ENCODE peak calls at places on chromosomes 7 and 10, in seven cellular contexts. P is NCI-H2081 treated with DMSO at 0.1 percent for 48 hours; H is CD4-positive, CD25-positive, alpha-beta regulatory T cell; E is bronchial epithelial cell; G is trophoblast cell; U is central memory CD4-positive, alpha-beta T cell; M is upper lobe of right lung. F is an unnamed sample.

GRCh38 chr7:27180431-27181175 is 4.4 kb downstream of the HOXA11 start:
- DNase-seq in P (no peak), H (no peak), E (no peak), G (no peak), U (no peak), M (peak; percentile 38), F (no peak)

GRCh38 chr10:78556700-78557432 is 511.9 kb upstream of the ZMIZ1 start:
- DNase-seq in P (no peak), H (no peak), E (no peak), G (no peak), U (no peak), M (no peak), F (no peak)

GRCh38 chr7:111982804-111983203 is 223.4 kb downstream of the DOCK4 start:
- DNase-seq in P (no peak), H (no peak), E (no peak), G (no peak), U (no peak), M (no peak), F (no peak)

GRCh38 chr10:75638752-75639151 is 207.3 kb downstream of the LRMDA start:
- DNase-seq in P (no peak), H (no peak), E (no peak), G (no peak), U (no peak), M (no peak), F (no peak)

GRCh38 chr10:14416308-14416700 is 85.6 kb upstream of the FRMD4A start:
- DNase-seq in P (no peak), H (no peak), E (peak; percentile 32), G (peak; percentile 73), U (no peak), M (no peak), F (no peak)

GRCh38 chr7:115613836-115614235 is 416.7 kb downstream of the TFEC start:
- DNase-seq in P (no peak), H (no peak), E (no peak), G (no peak), U (no peak), M (no peak), F (no peak)

GRCh38 chr7:10934292-10934691 is 39.4 kb upstream of the PHF14 start:
- DNase-seq in P (no peak), H (no peak), E (no peak), G (no peak), U (no peak), M (no peak), F (no peak)

GRCh38 chr7:106736508-106737201 is 75.7 kb upstream of the CCDC71L start:
- DNase-seq in P (peak; percentile 67), H (peak; percentile 65), E (peak; percentile 67), G (peak; percentile 85), U (peak; percentile 45), M (no peak), F (peak; percentile 45)

GRCh38 chr10:7667262-7668141 is 736 bp upstream of the ITIH5 start:
- DNase-seq in P (no peak), H (no peak), E (no peak), G (peak; percentile 37), U (no peak), M (no peak), F (no peak)

GRCh38 chr7:71457881-71458590 is 326.1 kb downstream of the GALNT17 start:
- DNase-seq in P (no peak), H (no peak), E (no peak), G (no peak), U (no peak), M (no peak), F (no peak)

GRCh38 chr10:74585231-74586087 is 240.9 kb upstream of the KAT6B start:
- DNase-seq in P (peak; percentile 69), H (peak; percentile 62), E (no peak), G (no peak), U (peak; percentile 70), M (no peak), F (peak; percentile 18)

GRCh38 chr7:34048445-34048844 is 143.1 kb downstream of the BMPER start:
- DNase-seq in P (no peak), H (no peak), E (no peak), G (no peak), U (no peak), M (no peak), F (no peak)

GRCh38 chr10:74083304-74083703 is 67.3 kb downstream of the AP3M1 start:
- DNase-seq in P (no peak), H (no peak), E (no peak), G (no peak), U (no peak), M (no peak), F (no peak)

GRCh38 chr7:4879401-4880081 is 4.0 kb downstream of the RADIL start:
- DNase-seq in P (no peak), H (no peak), E (no peak), G (peak; percentile 30), U (no peak), M (no peak), F (no peak)

GRCh38 chr10:100510533-100511308 is 8.9 kb downstream of the SEC31B start:
- DNase-seq in P (no peak), H (peak; percentile 86), E (peak; percentile 55), G (no peak), U (peak; percentile 88), M (no peak), F (peak; percentile 60)

GRCh38 chr10:61179734-61180133 is 235.7 kb upstream of the RHOBTB1 start:
- DNase-seq in P (no peak), H (no peak), E (no peak), G (no peak), U (no peak), M (no peak), F (no peak)

GRCh38 chr7:99437946-99438572 is 539 bp downstream of the PTCD1 start:
- DNase-seq in P (no peak), H (no peak), E (no peak), G (no peak), U (no peak), M (no peak), F (no peak)

GRCh38 chr10:137031-137430 is 1.8 kb downstream of the ZMYND11 start:
- DNase-seq in P (no peak), H (peak; percentile 51), E (peak; percentile 30), G (peak; percentile 46), U (peak; percentile 25), M (no peak), F (peak; percentile 27)

GRCh38 chr7:23394828-23395227 is 75.5 kb downstream of the IGF2BP3 start:
- DNase-seq in P (peak; percentile 61), H (no peak), E (no peak), G (no peak), U (no peak), M (no peak), F (no peak)

GRCh38 chr7:43071604-43072003 is 40.8 kb upstream of the HECW1 start:
- DNase-seq in P (no peak), H (no peak), E (no peak), G (no peak), U (no peak), M (no peak), F (no peak)

GRCh38 chr7:90459888-90460287 is 9.6 kb upstream of the PTTG1IP2 start:
- DNase-seq in P (no peak), H (no peak), E (no peak), G (no peak), U (no peak), M (no peak), F (no peak)

GRCh38 chr7:30513762-30514161 is 9.1 kb upstream of the GGCT start:
- DNase-seq in P (no peak), H (no peak), E (no peak), G (no peak), U (no peak), M (no peak), F (no peak)

GRCh38 chr10:88070080-88070880 is 206.9 kb downstream of the PTEN start:
- DNase-seq in P (no peak), H (no peak), E (peak; percentile 74), G (no peak), U (no peak), M (no peak), F (no peak)

GRCh38 chr10:129471447-129471846 is 4.4 kb downstream of the MGMT start:
- DNase-seq in P (no peak), H (no peak), E (no peak), G (no peak), U (no peak), M (no peak), F (no peak)

GRCh38 chr10:71244638-71245419 is 32.5 kb downstream of the UNC5B start:
- DNase-seq in P (no peak), H (no peak), E (peak; percentile 18), G (no peak), U (no peak), M (no peak), F (no peak)

GRCh38 chr7:147584771-147585193 is 1005.8 kb upstream of the C7orf33 start:
- DNase-seq in P (no peak), H (no peak), E (no peak), G (no peak), U (no peak), M (no peak), F (no peak)

GRCh38 chr7:18724311-18724710 is 228.8 kb downstream of the HDAC9 start:
- DNase-seq in P (no peak), H (no peak), E (peak; percentile 73), G (no peak), U (no peak), M (no peak), F (no peak)

GRCh38 chr10:43118631-43119415 is 19.4 kb upstream of the CSGALNACT2 start:
- DNase-seq in P (no peak), H (no peak), E (no peak), G (no peak), U (no peak), M (peak; percentile 56), F (no peak)

GRCh38 chr7:137987563-137987962 is 14.3 kb downstream of the CREB3L2 start:
- DNase-seq in P (no peak), H (no peak), E (no peak), G (no peak), U (no peak), M (no peak), F (no peak)